ENCODE peak calls at places on chromosomes 6 and 20, in six cellular contexts. One of them, this sample, is unnamed. For H3K4me1, the result is how much of the 10 kb centered on the place peaks cover.

GRCh38 chr6:97394160-97394748 is 111.2 kb upstream of the MMS22L start:
- DNase-seq in heart left ventricle: peak
- DNase-seq in right lobe of liver: no peak
- DNase-seq in adrenal gland: peak
- DNase-seq in transverse colon: peak
- DNase-seq in HCT116: peak
- DNase-seq in this sample: peak

GRCh38 chr6:41622210-41622990 is 15.9 kb upstream of the MDFI start:
- DNase-seq in heart left ventricle: no peak
- DNase-seq in right lobe of liver: no peak
- DNase-seq in adrenal gland: no peak
- DNase-seq in transverse colon: no peak
- DNase-seq in HCT116: no peak
- DNase-seq in this sample: no peak

GRCh38 chr6:140572867-140573266 is 1198.4 kb upstream of the CITED2 start:
- DNase-seq in heart left ventricle: no peak
- DNase-seq in right lobe of liver: no peak
- DNase-seq in adrenal gland: no peak
- DNase-seq in transverse colon: no peak
- DNase-seq in HCT116: no peak
- DNase-seq in this sample: no peak

GRCh38 chr6:105424177-105424783 is 21.4 kb upstream of the PREP start:
- DNase-seq in heart left ventricle: no peak
- DNase-seq in right lobe of liver: no peak
- DNase-seq in adrenal gland: peak
- DNase-seq in transverse colon: peak
- DNase-seq in HCT116: peak
- DNase-seq in this sample: peak

GRCh38 chr6:87151786-87152527 is 3.4 kb upstream of the ZNF292 start:
- DNase-seq in heart left ventricle: peak
- DNase-seq in right lobe of liver: peak
- DNase-seq in adrenal gland: peak
- DNase-seq in transverse colon: peak
- DNase-seq in HCT116: no peak
- DNase-seq in this sample: peak

GRCh38 chr6:37531026-37531425 is 31.3 kb upstream of the CCDC167 start:
- DNase-seq in heart left ventricle: no peak
- DNase-seq in right lobe of liver: no peak
- DNase-seq in adrenal gland: no peak
- DNase-seq in transverse colon: no peak
- DNase-seq in HCT116: no peak
- DNase-seq in this sample: no peak

GRCh38 chr6:106889692-106890091 is 84.8 kb downstream of the CD24 start:
- DNase-seq in heart left ventricle: no peak
- DNase-seq in right lobe of liver: no peak
- DNase-seq in adrenal gland: no peak
- DNase-seq in transverse colon: no peak
- DNase-seq in HCT116: no peak
- DNase-seq in this sample: no peak

GRCh38 chr6:2546941-2547716 is 203.6 kb downstream of the MYLK4 start:
- DNase-seq in heart left ventricle: no peak
- DNase-seq in right lobe of liver: no peak
- DNase-seq in adrenal gland: no peak
- DNase-seq in transverse colon: no peak
- DNase-seq in HCT116: no peak
- DNase-seq in this sample: no peak

GRCh38 chr20:59525500-59526241 is 78.7 kb upstream of the PHACTR3 start:
- DNase-seq in heart left ventricle: peak
- DNase-seq in right lobe of liver: peak
- DNase-seq in adrenal gland: peak
- DNase-seq in transverse colon: peak
- DNase-seq in HCT116: peak
- DNase-seq in this sample: peak

GRCh38 chr20:38168791-38169589 is 3.9 kb upstream of the TGM2 start:
- DNase-seq in heart left ventricle: no peak
- DNase-seq in right lobe of liver: peak
- DNase-seq in adrenal gland: no peak
- DNase-seq in transverse colon: no peak
- DNase-seq in HCT116: no peak
- DNase-seq in this sample: no peak

GRCh38 chr6:129733290-129733689 is 23.3 kb upstream of the ARHGAP18 start:
- DNase-seq in heart left ventricle: no peak
- DNase-seq in right lobe of liver: no peak
- DNase-seq in adrenal gland: no peak
- DNase-seq in transverse colon: no peak
- DNase-seq in HCT116: no peak
- DNase-seq in this sample: no peak

GRCh38 chr20:52118696-52119095 is 72.9 kb downstream of the ZFP64 start:
- DNase-seq in heart left ventricle: no peak
- DNase-seq in right lobe of liver: no peak
- DNase-seq in adrenal gland: no peak
- DNase-seq in transverse colon: no peak
- DNase-seq in HCT116: no peak
- DNase-seq in this sample: no peak

GRCh38 chr20:46688151-46689081 is 828 bp downstream of the TP53RK start:
- DNase-seq in heart left ventricle: no peak
- DNase-seq in right lobe of liver: no peak
- DNase-seq in adrenal gland: peak
- DNase-seq in transverse colon: no peak
- DNase-seq in HCT116: no peak
- DNase-seq in this sample: no peak

GRCh38 chr6:139425780-139426179 is 51.3 kb upstream of the CITED2 start:
- DNase-seq in heart left ventricle: no peak
- DNase-seq in right lobe of liver: no peak
- DNase-seq in adrenal gland: no peak
- DNase-seq in transverse colon: no peak
- DNase-seq in HCT116: no peak
- DNase-seq in this sample: no peak

GRCh38 chr6:30319146-30319835 is 7.4 kb upstream of the TRIM39 start:
- DNase-seq in heart left ventricle: no peak
- DNase-seq in right lobe of liver: no peak
- DNase-seq in adrenal gland: no peak
- DNase-seq in transverse colon: no peak
- DNase-seq in HCT116: no peak
- DNase-seq in this sample: no peak
- H3K4me1 ChIP-seq in heart left ventricle: under half
- H3K4me1 ChIP-seq in right lobe of liver: under half
- H3K4me1 ChIP-seq in adrenal gland: under half
- H3K4me1 ChIP-seq in transverse colon: under half
- H3K4me1 ChIP-seq in HCT116: under half
- H3K4me1 ChIP-seq in this sample: under half

DNA sequence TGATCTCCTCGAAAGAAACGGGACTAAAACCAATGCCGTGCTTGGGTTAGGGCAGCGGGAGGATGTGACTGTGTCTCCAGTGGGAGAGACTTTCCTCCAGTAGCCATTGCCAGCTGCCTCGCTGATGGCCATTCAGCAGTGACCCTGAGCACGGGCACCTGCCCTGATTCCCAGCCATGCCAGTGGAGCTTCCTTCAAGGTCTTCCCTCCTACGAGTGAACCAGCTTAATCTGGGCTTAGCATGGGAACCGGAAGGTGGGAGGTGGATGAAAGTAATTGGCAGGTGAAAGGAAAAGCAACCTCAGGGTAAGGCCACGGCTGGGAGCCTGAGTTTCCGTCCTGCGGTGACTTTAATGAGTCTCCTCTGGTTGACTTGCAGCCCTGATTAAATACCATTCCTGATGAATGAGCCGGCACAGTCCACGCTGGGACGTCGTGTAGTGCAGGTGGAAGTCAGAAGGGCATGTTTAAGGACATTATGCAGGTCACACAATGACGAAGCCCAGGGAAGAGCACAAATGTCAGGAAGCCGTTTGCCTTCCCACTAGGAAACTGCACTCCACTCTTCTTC is 813.5 kb downstream of the QKI start:
- DNase-seq in heart left ventricle: no peak
- DNase-seq in right lobe of liver: no peak
- DNase-seq in adrenal gland: no peak
- DNase-seq in transverse colon: no peak
- DNase-seq in HCT116: no peak
- DNase-seq in this sample: no peak
- H3K27ac ChIP-seq in heart left ventricle: no peak
- H3K27ac ChIP-seq in right lobe of liver: no peak
- H3K27ac ChIP-seq in adrenal gland: no peak
- H3K27ac ChIP-seq in transverse colon: no peak
- H3K27ac ChIP-seq in HCT116: no peak
- H3K27ac ChIP-seq in this sample: no peak

GRCh38 chr20:57709823-57710799 is at the start of gene PMEPA1:
- DNase-seq in heart left ventricle: peak
- DNase-seq in right lobe of liver: peak
- DNase-seq in adrenal gland: peak
- DNase-seq in transverse colon: peak
- DNase-seq in HCT116: peak
- DNase-seq in this sample: peak
- TF ChIP-seq POLR2A in heart left ventricle: peak
- TF ChIP-seq POLR2A in right lobe of liver: peak
- TF ChIP-seq POLR2A in adrenal gland: peak
- TF ChIP-seq POLR2A in transverse colon: peak
- TF ChIP-seq POLR2A in HCT116: no peak
- TF ChIP-seq POLR2A in this sample: peak

GRCh38 chr6:53312355-53312754 is 36.4 kb downstream of the ELOVL5 start:
- DNase-seq in heart left ventricle: no peak
- DNase-seq in right lobe of liver: no peak
- DNase-seq in adrenal gland: no peak
- DNase-seq in transverse colon: no peak
- DNase-seq in HCT116: no peak
- DNase-seq in this sample: no peak

GRCh38 chr6:53309059-53309896 is 39.5 kb downstream of the ELOVL5 start:
- DNase-seq in heart left ventricle: peak
- DNase-seq in right lobe of liver: no peak
- DNase-seq in adrenal gland: no peak
- DNase-seq in transverse colon: peak
- DNase-seq in HCT116: no peak
- DNase-seq in this sample: no peak

GRCh38 chr6:53310751-53311585 is 37.8 kb downstream of the ELOVL5 start:
- DNase-seq in heart left ventricle: no peak
- DNase-seq in right lobe of liver: no peak
- DNase-seq in adrenal gland: no peak
- DNase-seq in transverse colon: no peak
- DNase-seq in HCT116: no peak
- DNase-seq in this sample: no peak

GRCh38 chr6:53311586-53311935 is 37.2 kb downstream of the ELOVL5 start:
- DNase-seq in heart left ventricle: no peak
- DNase-seq in right lobe of liver: no peak
- DNase-seq in adrenal gland: no peak
- DNase-seq in transverse colon: no peak
- DNase-seq in HCT116: no peak
- DNase-seq in this sample: no peak

GRCh38 chr6:53309897-53310291 is 38.9 kb downstream of the ELOVL5 start:
- DNase-seq in heart left ventricle: no peak
- DNase-seq in right lobe of liver: no peak
- DNase-seq in adrenal gland: no peak
- DNase-seq in transverse colon: no peak
- DNase-seq in HCT116: no peak
- DNase-seq in this sample: no peak
- H3K4me1 ChIP-seq in heart left ventricle: under half
- H3K4me1 ChIP-seq in right lobe of liver: half or more
- H3K4me1 ChIP-seq in adrenal gland: under half
- H3K4me1 ChIP-seq in transverse colon: under half
- H3K4me1 ChIP-seq in HCT116: under half
- H3K4me1 ChIP-seq in this sample: under half

GRCh38 chr20:41245086-41245707 is 72.3 kb downstream of the ZHX3 start:
- DNase-seq in heart left ventricle: peak
- DNase-seq in right lobe of liver: no peak
- DNase-seq in adrenal gland: no peak
- DNase-seq in transverse colon: no peak
- DNase-seq in HCT116: no peak
- DNase-seq in this sample: no peak
- H3K27ac ChIP-seq in heart left ventricle: peak
- H3K27ac ChIP-seq in right lobe of liver: no peak
- H3K27ac ChIP-seq in adrenal gland: peak
- H3K27ac ChIP-seq in transverse colon: peak
- H3K27ac ChIP-seq in HCT116: no peak
- H3K27ac ChIP-seq in this sample: peak

GRCh38 chr6:32176476-32177181 is 745 bp upstream of the AGPAT1 start:
- DNase-seq in heart left ventricle: no peak
- DNase-seq in right lobe of liver: no peak
- DNase-seq in adrenal gland: no peak
- DNase-seq in transverse colon: no peak
- DNase-seq in HCT116: no peak
- DNase-seq in this sample: no peak

GRCh38 chr6:32175711-32176475 is at the start of gene AGPAT1:
- DNase-seq in heart left ventricle: peak
- DNase-seq in right lobe of liver: peak
- DNase-seq in adrenal gland: peak
- DNase-seq in transverse colon: peak
- DNase-seq in HCT116: peak
- DNase-seq in this sample: peak

GRCh38 chr6:32178547-32179440 is 589 bp downstream of the RNF5 start:
- DNase-seq in heart left ventricle: no peak
- DNase-seq in right lobe of liver: peak
- DNase-seq in adrenal gland: no peak
- DNase-seq in transverse colon: no peak
- DNase-seq in HCT116: no peak
- DNase-seq in this sample: no peak

GRCh38 chr6:32177788-32178546 is at the start of gene RNF5:
- DNase-seq in heart left ventricle: peak
- DNase-seq in right lobe of liver: peak
- DNase-seq in adrenal gland: peak
- DNase-seq in transverse colon: peak
- DNase-seq in HCT116: peak
- DNase-seq in this sample: peak

GRCh38 chr6:32177182-32177787 is 920 bp upstream of the RNF5 start:
- DNase-seq in heart left ventricle: no peak
- DNase-seq in right lobe of liver: no peak
- DNase-seq in adrenal gland: no peak
- DNase-seq in transverse colon: no peak
- DNase-seq in HCT116: no peak
- DNase-seq in this sample: no peak
- TF ChIP-seq POLR2A in heart left ventricle: peak
- TF ChIP-seq POLR2A in right lobe of liver: peak
- TF ChIP-seq POLR2A in adrenal gland: no peak
- TF ChIP-seq POLR2A in transverse colon: peak
- TF ChIP-seq POLR2A in HCT116: peak
- TF ChIP-seq POLR2A in this sample: no peak

GRCh38 chr20:25254986-25255680 is 7.2 kb downstream of the PYGB start:
- DNase-seq in heart left ventricle: peak
- DNase-seq in right lobe of liver: no peak
- DNase-seq in adrenal gland: peak
- DNase-seq in transverse colon: peak
- DNase-seq in HCT116: no peak
- DNase-seq in this sample: peak
- H3K4me1 ChIP-seq in heart left ventricle: under half
- H3K4me1 ChIP-seq in right lobe of liver: under half
- H3K4me1 ChIP-seq in adrenal gland: under half
- H3K4me1 ChIP-seq in transverse colon: half or more
- H3K4me1 ChIP-seq in HCT116: under half
- H3K4me1 ChIP-seq in this sample: under half

This sample was measured in body of pancreas.